ENCODE peak calls at places on chromosome 20, in five cellular contexts. H is AG04450, K is endothelial cell of umbilical vein, Q is coronary artery, M is breast epithelium. X is an unnamed sample.

GRCh38 chr20:19423097-19423891 is 210.9 kb downstream of the SLC24A3 start:
- DNase-seq in Q (no peak), H (no peak), M (no peak), K (no peak), X (no peak)

GRCh38 chr20:34824861-34825529 is 456 bp downstream of the NCOA6 start:
- DNase-seq in H (no peak), Q (peak; percentile 79), K (peak; percentile 58), M (no peak), X (no peak)

GRCh38 chr20:36274248-36274841 is 31.8 kb upstream of the DLGAP4 start:
- DNase-seq in M (no peak), K (no peak), Q (no peak), H (no peak), X (no peak)

GRCh38 chr20:41138217-41138526 is 829 bp downstream of the PLCG1 start:
- DNase-seq in Q (no peak), H (no peak), K (no peak), M (no peak), X (no peak)

GRCh38 chr20:9015984-9016324 is 52.9 kb upstream of the PLCB4 start:
- DNase-seq in M (no peak), H (no peak), Q (no peak), K (no peak), X (peak; percentile 5)

GRCh38 chr20:36377348-36378326 is 71.5 kb downstream of the DLGAP4 start:
- DNase-seq in K (no peak), M (no peak), Q (no peak), H (no peak), X (no peak)

GRCh38 chr20:22794200-22794599 is 209.8 kb upstream of the FOXA2 start:
- DNase-seq in Q (no peak), M (no peak), H (no peak), K (peak; percentile 40), X (no peak)

GRCh38 chr20:35235881-35236280 is 9.4 kb downstream of the MMP24 start:
- DNase-seq in K (no peak), M (no peak), H (no peak), Q (no peak), X (no peak)

GRCh38 chr20:37414133-37414532 is 68.2 kb downstream of the SRC start:
- DNase-seq in K (no peak), Q (no peak), M (no peak), H (no peak), X (no peak)

GRCh38 chr20:51531141-51531710 is 11.3 kb downstream of the NFATC2 start:
- DNase-seq in M (no peak), H (no peak), K (no peak), Q (no peak), X (no peak)

GRCh38 chr20:54062812-54063280 is 7.5 kb downstream of the BCAS1 start:
- DNase-seq in K (peak; percentile 35), H (no peak), Q (no peak), M (no peak), X (no peak)

GRCh38 chr20:12956303-12956702 is 52.5 kb upstream of the SPTLC3 start:
- DNase-seq in K (no peak), H (no peak), M (no peak), Q (no peak), X (no peak)

GRCh38 chr20:58986968-58987517 is 6.0 kb downstream of the NELFCD start:
- DNase-seq in M (no peak), Q (peak; percentile 8), K (no peak), H (no peak), X (no peak)

GRCh38 chr20:5214826-5215225 is 88.0 kb downstream of the CDS2 start:
- DNase-seq in M (no peak), H (no peak), K (no peak), Q (no peak), X (no peak)

GRCh38 chr20:57629976-57630525 is 9.8 kb upstream of the ZBP1 start:
- DNase-seq in M (no peak), Q (no peak), H (no peak), K (no peak), X (no peak)
- H3K4me3 ChIP-seq in M (no peak overlapping the region), Q (peak overlapping the region; percentile 41), H (no peak overlapping the region), K (no peak overlapping the region), X (no peak overlapping the region)

GRCh38 chr20:32634041-32634805 is 39.5 kb downstream of the C20orf203 start:
- DNase-seq in M (no peak), Q (no peak), H (no peak), K (no peak), X (no peak)

GRCh38 chr20:32632461-32633354 is 41.0 kb downstream of the C20orf203 start:
- DNase-seq in H (no peak), Q (no peak), M (no peak), K (no peak), X (no peak)

GRCh38 chr20:32628960-32629530 is 43.9 kb upstream of the NOL4L start:
- DNase-seq in Q (no peak), H (no peak), M (no peak), K (no peak), X (no peak)

GRCh38 chr20:32629813-32630212 is 43.9 kb downstream of the C20orf203 start:
- DNase-seq in M (no peak), K (no peak), H (no peak), Q (no peak), X (no peak)

GRCh38 chr20:32631916-32632460 is 41.8 kb downstream of the C20orf203 start:
- DNase-seq in H (no peak), Q (no peak), M (no peak), K (no peak), X (no peak)
- H3K4me3 ChIP-seq in H (no peak overlapping the region), Q (no peak overlapping the region), M (no peak overlapping the region), K (no peak overlapping the region), X (no peak overlapping the region)

GRCh38 chr20:31476313-31476623 is 1.2 kb downstream of the REM1 start:
- DNase-seq in Q (no peak), M (no peak), K (no peak), H (no peak), X (no peak)
- H3K4me3 ChIP-seq in Q (peak overlapping the region; percentile 83), M (no peak overlapping the region), K (no peak overlapping the region), H (no peak overlapping the region), X (no peak overlapping the region)

DNA sequence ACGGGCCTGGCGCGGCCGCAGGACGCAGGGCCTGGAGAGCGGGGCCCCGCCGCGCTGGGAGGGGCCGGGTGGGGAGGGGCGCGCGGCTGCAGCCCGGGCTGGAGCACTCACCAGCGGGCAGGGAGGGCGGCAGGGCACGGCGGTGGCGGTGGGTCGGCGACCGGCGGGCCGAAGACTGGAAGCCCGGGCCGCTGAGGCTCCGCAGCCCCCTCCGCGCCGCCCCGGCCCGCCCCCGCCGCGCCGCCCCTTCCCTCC is at the start of gene GATA5:
- DNase-seq in M (no peak), Q (no peak), H (no peak), K (no peak), X (no peak)
- H3K4me3 ChIP-seq in M (peak within 1 kb of the TSS; percentile 35), Q (peak within 1 kb of the TSS; percentile 63), H (no peak within 1 kb of the TSS), K (no peak within 1 kb of the TSS), X (no peak within 1 kb of the TSS)

GRCh38 chr20:47356220-47356525 is 326 bp downstream of the ZMYND8 start:
- DNase-seq in Q (no peak), H (no peak), M (no peak), K (no peak), X (no peak)
- H3K4me3 ChIP-seq in Q (peak overlapping the region; percentile 20), H (peak overlapping the region; percentile 52), M (peak overlapping the region; percentile 16), K (peak overlapping the region; percentile 35), X (peak overlapping the region; percentile 52)

X was measured in AG04449.